ENCODE peak calls at places on chromosome 19, in six cellular contexts. G is mammary epithelial cell, A is psoas muscle, P is left ventricle myocardium inferior, K is nephron progenitor cell, E is thoracic aorta. F is an unnamed sample.

GRCh38 chr19:6739390-6739883 is at the start of gene TRIP10:
- DNase-seq in E (peak; percentile 50), G (peak; percentile 57), A (peak; percentile 93), P (peak; percentile 89), K (peak; percentile 81), F (peak; percentile 93)

GRCh38 chr19:38850976-38851621 is 1.3 kb upstream of the HNRNPL start:
- DNase-seq in A (peak; percentile 74), K (peak; percentile 50), G (no peak), E (no peak), P (peak; percentile 35), F (no peak)

GRCh38 chr19:1360818-1361461 is 22.8 kb upstream of the NDUFS7 start:
- DNase-seq in A (peak; percentile 76), E (no peak), G (peak; percentile 26), K (peak; percentile 67), P (peak; percentile 78), F (peak; percentile 90)

GRCh38 chr19:58212336-58213074 is 16.2 kb upstream of the ZNF544 start:
- DNase-seq in K (no peak), A (no peak), E (no peak), P (no peak), G (no peak), F (no peak)

GRCh38 chr19:18618236-18618635 is 5.6 kb downstream of the TMEM59L start:
- DNase-seq in K (no peak), P (no peak), A (no peak), E (no peak), G (no peak), F (no peak)

GRCh38 chr19:3343619-3344502 is 22.5 kb upstream of the NFIC start:
- DNase-seq in G (peak; percentile 81), P (peak; percentile 83), A (peak; percentile 91), E (peak; percentile 85), K (no peak), F (no peak)

GRCh38 chr19:46020819-46021125 is 2.1 kb downstream of the PGLYRP1 start:
- DNase-seq in G (no peak), E (no peak), A (no peak), K (no peak), P (no peak), F (no peak)

GRCh38 chr19:18698321-18699167 is 15.1 kb downstream of the CRTC1 start:
- DNase-seq in G (no peak), K (no peak), A (no peak), P (no peak), E (no peak), F (no peak)

GRCh38 chr19:2083174-2083854 is 12.8 kb downstream of the MOB3A start:
- DNase-seq in K (no peak), E (no peak), P (no peak), G (no peak), A (peak; percentile 58), F (no peak)

GRCh38 chr19:17757125-17757524 is 5.8 kb downstream of the FCHO1 start:
- DNase-seq in E (no peak), P (peak; percentile 71), G (peak; percentile 59), K (no peak), A (no peak), F (peak; percentile 90)

GRCh38 chr19:16447015-16447384 is 24.8 kb downstream of the EPS15L1 start:
- DNase-seq in A (peak; percentile 88), G (peak; percentile 70), P (peak; percentile 82), K (no peak), E (no peak), F (no peak)

GRCh38 chr19:33291623-33292534 is 10.5 kb downstream of the CEBPA start:
- DNase-seq in G (no peak), K (no peak), E (no peak), P (no peak), A (peak; percentile 44), F (no peak)

GRCh38 chr19:14089662-14090508 is 666 bp downstream of the SAMD1 start:
- DNase-seq in K (peak; percentile 74), E (no peak), A (peak; percentile 74), P (peak; percentile 58), G (peak; percentile 68), F (no peak)

GRCh38 chr19:32416749-32417469 is 11.3 kb downstream of the DPY19L3 start:
- DNase-seq in K (no peak), G (no peak), P (no peak), A (no peak), E (no peak), F (no peak)

GRCh38 chr19:10007811-10008211 is 2.5 kb downstream of the COL5A3 start:
- DNase-seq in G (no peak), P (peak; percentile 63), A (peak; percentile 68), E (no peak), K (no peak), F (no peak)

GRCh38 chr19:47377801-47378200 is 28.7 kb downstream of the DHX34 start:
- DNase-seq in P (no peak), G (no peak), A (no peak), E (no peak), K (no peak), F (no peak)

GRCh38 chr19:1883784-1884183 is 1.5 kb downstream of the ABHD17A start:
- DNase-seq in G (no peak), E (no peak), A (no peak), K (no peak), P (no peak), F (no peak)

GRCh38 chr19:13103961-13104847 is 1.5 kb upstream of the LYL1 start:
- DNase-seq in G (no peak), P (peak; percentile 79), E (no peak), K (peak; percentile 77), A (peak; percentile 86), F (no peak)

GRCh38 chr19:35292421-35292820 is 460 bp downstream of the MAG start:
- DNase-seq in A (no peak), E (no peak), P (no peak), K (no peak), G (no peak), F (no peak)

GRCh38 chr19:19485161-19485997 is 30.0 kb downstream of the TSSK6 start:
- DNase-seq in E (no peak), P (peak; percentile 45), K (no peak), G (no peak), A (peak; percentile 64), F (no peak)

GRCh38 chr19:13835791-13836723 is 40.8 kb downstream of the ZSWIM4 start:
- DNase-seq in P (peak; percentile 62), A (peak; percentile 81), E (no peak), K (no peak), G (no peak), F (no peak)

GRCh38 chr19:11378319-11379189 is 4.1 kb downstream of the SWSAP1 start:
- DNase-seq in K (peak; percentile 80), P (peak; percentile 44), E (no peak), A (no peak), G (peak; percentile 80), F (no peak)

GRCh38 chr19:47729468-47729798 is 15.9 kb upstream of the NOP53 start:
- DNase-seq in E (peak; percentile 65), G (peak; percentile 95), K (no peak), A (peak; percentile 79), P (peak; percentile 64), F (peak; percentile 91)

GRCh38 chr19:38653028-38653571 is 5.7 kb downstream of the ACTN4 start:
- DNase-seq in A (no peak), E (no peak), G (peak; percentile 69), P (no peak), K (no peak), F (no peak)

GRCh38 chr19:49119411-49120324 is at the start of gene PPFIA3:
- DNase-seq in K (peak; percentile 85), A (peak; percentile 84), P (peak; percentile 76), E (no peak), G (peak; percentile 63), F (peak; percentile 92)

GRCh38 chr19:3710265-3710812 is 2.2 kb downstream of the TJP3 start:
- DNase-seq in K (no peak), E (no peak), G (peak; percentile 64), A (peak; percentile 76), P (peak; percentile 68), F (no peak)

GRCh38 chr19:41324921-41325639 is 15.1 kb downstream of the CCDC97 start:
- DNase-seq in P (peak; percentile 77), A (peak; percentile 84), G (no peak), E (peak; percentile 66), K (peak; percentile 73), F (peak; percentile 89)

GRCh38 chr19:11674067-11674492 is 64.7 kb downstream of the ZNF823 start:
- DNase-seq in K (no peak), E (no peak), A (no peak), G (no peak), P (no peak), F (no peak)

GRCh38 chr19:47324502-47324901 is 7.5 kb upstream of the C5AR2 start:
- DNase-seq in P (peak; percentile 41), G (no peak), K (no peak), A (no peak), E (no peak), F (no peak)

GRCh38 chr19:17420267-17420924 is 549 bp downstream of the MVB12A start:
- DNase-seq in K (peak; percentile 55), G (peak; percentile 20), E (no peak), P (peak; percentile 23), A (peak; percentile 64), F (no peak)

GRCh38 chr19:32397736-32398135 is 7.8 kb upstream of the DPY19L3 start:
- DNase-seq in P (no peak), G (peak; percentile 26), K (no peak), E (no peak), A (no peak), F (no peak)

GRCh38 chr19:36489139-36489919 is at the start of gene ZNF566:
- DNase-seq in A (peak; percentile 93), G (peak; percentile 96), P (peak; percentile 90), K (peak; percentile 89), E (peak; percentile 81), F (peak; percentile 97)
- TF ChIP-seq CTCF in A (no peak), G (no peak), P (no peak), K (no peak), E (no peak), F (no peak)

GRCh38 chr19:8017808-8018207 is 12.4 kb upstream of the ELAVL1 start:
- DNase-seq in P (no peak), A (no peak), K (no peak), E (no peak), G (no peak), F (no peak)
- TF ChIP-seq CTCF in P (no peak), A (peak; percentile 4), K (no peak), E (no peak), G (no peak), F (no peak)

DNA sequence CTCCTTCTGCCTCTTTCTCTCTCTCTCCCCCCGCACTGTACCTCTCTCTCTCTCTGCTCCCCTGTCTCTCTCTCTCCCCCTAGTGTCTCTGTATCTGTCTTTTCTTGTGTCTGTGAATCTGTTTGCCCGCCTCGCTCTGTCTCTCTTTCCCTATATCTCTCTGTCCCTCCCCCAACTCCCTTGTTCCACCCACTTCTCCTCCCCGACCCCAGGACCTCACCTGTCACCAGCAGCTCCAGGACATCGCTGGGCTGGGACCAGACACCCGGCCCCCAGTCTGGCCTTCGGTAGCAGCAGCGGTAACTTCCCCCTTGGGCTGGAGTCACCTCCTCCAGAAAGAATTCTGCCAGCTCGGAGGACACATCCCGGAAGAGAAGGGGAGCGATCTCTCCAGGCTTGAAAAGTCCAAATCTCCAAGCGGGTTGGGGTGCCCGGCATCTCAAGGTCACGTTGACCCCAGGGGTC is 3.9 kb downstream of the OSCAR start:
- DNase-seq in G (peak; percentile 25), K (no peak), P (no peak), A (no peak), E (no peak), F (no peak)
- TF ChIP-seq CTCF in G (no peak), K (no peak), P (no peak), A (no peak), E (no peak), F (peak; percentile 25)

DNA sequence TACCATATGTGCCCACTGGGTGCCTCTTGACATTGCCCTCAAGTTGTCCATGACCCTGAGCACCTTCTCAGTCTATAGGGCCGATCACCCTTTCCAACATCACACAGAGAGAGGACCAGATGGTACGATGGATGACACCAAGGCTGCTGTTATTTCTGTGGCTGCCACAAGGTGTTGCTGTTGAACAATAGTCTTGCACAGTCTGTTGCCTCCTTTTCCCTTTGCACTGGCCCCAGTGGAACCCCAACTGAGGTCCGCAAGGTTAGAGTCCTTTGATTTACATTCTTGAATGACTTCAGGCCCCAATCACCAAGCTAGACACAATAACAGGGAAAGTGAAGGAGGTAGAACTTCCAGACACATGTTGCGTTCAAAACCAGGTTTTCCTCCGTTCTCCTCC is 52.0 kb downstream of the TINCR start:
- DNase-seq in P (no peak), G (no peak), A (no peak), K (no peak), E (no peak), F (no peak)
- TF ChIP-seq CTCF in P (no peak), G (no peak), A (no peak), K (no peak), E (no peak), F (no peak)